ENCODE peak calls at places on chromosomes 3 and 15, in ten cellular contexts. D is stomach, N is GM12878, Q is H1, C is suprapubic skin, W is breast epithelium, S is HepG2, E is HCT116, R is sigmoid colon, V is esophagus muscularis mucosa. Z is an unnamed sample.
A peak's percentile ranks its signal among the peaks of the same experiment; 100 is the strongest.

GRCh38 chr3:159619341-159619885 is 369.2 kb upstream of the IL12A start:
- DNase-seq in S (no peak), W (no peak), E (no peak), N (no peak), C (no peak), Q (no peak), R (no peak), D (no peak), V (no peak), Z (no peak)

GRCh38 chr3:32510075-32510724 is 7.5 kb upstream of the CMTM6 start:
- DNase-seq in N (no peak), C (no peak), R (peak; percentile 76), W (peak; percentile 58), Q (no peak), S (peak; percentile 71), D (peak; percentile 62), E (peak; percentile 39), V (no peak), Z (peak; percentile 67)

GRCh38 chr3:153599685-153600084 is 437.7 kb downstream of the RAP2B start:
- DNase-seq in S (peak; percentile 76), E (peak; percentile 54), R (no peak), D (peak; percentile 51), W (no peak), V (no peak), Q (no peak), C (no peak), N (no peak), Z (no peak)

GRCh38 chr3:52216585-52217408 is 8.6 kb downstream of the TLR9 start:
- DNase-seq in C (peak; percentile 86), Q (no peak), R (no peak), N (no peak), D (peak; percentile 97), E (peak; percentile 84), S (no peak), V (no peak), W (peak; percentile 90), Z (peak; percentile 89)

GRCh38 chr3:104907507-104907906 is 459.2 kb upstream of the ALCAM start:
- DNase-seq in V (no peak), E (no peak), W (no peak), D (no peak), S (no peak), Q (no peak), C (no peak), R (no peak), N (no peak), Z (no peak)

GRCh38 chr3:123093696-123094095 is 26.9 kb downstream of the PDIA5 start:
- DNase-seq in D (no peak), E (no peak), V (no peak), C (no peak), R (no peak), S (no peak), W (no peak), Q (no peak), N (no peak), Z (no peak)

GRCh38 chr3:157836022-157836421 is 270.2 kb downstream of the SHOX2 start:
- DNase-seq in V (no peak), Q (no peak), R (no peak), C (no peak), S (no peak), W (no peak), E (no peak), N (no peak), D (no peak), Z (no peak)

GRCh38 chr3:56998081-56998529 is 62.4 kb upstream of the SPATA12 start:
- DNase-seq in N (no peak), E (no peak), R (no peak), C (no peak), W (no peak), V (no peak), D (no peak), Q (no peak), S (no peak), Z (no peak)

GRCh38 chr3:100103558-100104441 is 10.5 kb downstream of the FILIP1L start:
- DNase-seq in W (no peak), E (no peak), N (peak; percentile 56), Q (no peak), C (no peak), R (no peak), D (peak; percentile 60), S (peak; percentile 20), V (no peak), Z (peak; percentile 8)

GRCh38 chr3:111803123-111803593 is 55.9 kb upstream of the PHLDB2 start:
- DNase-seq in W (peak; percentile 57), V (peak; percentile 94), E (peak; percentile 76), R (peak; percentile 90), D (peak; percentile 33), Q (no peak), S (no peak), N (no peak), C (peak; percentile 91), Z (peak; percentile 54)

GRCh38 chr3:51961607-51962569 is 5.4 kb downstream of the PCBP4 start:
- DNase-seq in W (no peak), C (no peak), E (no peak), Q (no peak), N (no peak), R (no peak), V (no peak), S (no peak), D (no peak), Z (no peak)

DNA sequence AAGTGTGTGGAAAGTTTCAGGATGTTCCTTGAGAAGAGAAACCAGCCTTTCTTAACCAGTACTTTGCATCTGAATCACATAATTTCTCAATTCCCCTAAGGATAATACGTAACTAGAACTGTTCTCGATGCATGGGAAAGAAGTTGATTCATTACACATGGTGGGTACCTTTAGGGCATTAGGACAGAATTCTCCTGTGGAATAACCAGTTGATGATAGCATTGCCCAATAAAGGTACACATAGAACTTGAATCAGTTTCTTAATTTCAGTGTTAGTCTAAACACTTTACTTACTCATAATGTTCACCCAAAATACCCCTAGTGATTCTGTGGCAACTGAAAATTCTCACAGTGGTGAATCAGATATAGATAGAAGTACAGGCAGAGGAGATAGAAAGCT is 1030.9 kb downstream of the ROBO1 start:
- DNase-seq in V (no peak), S (no peak), E (no peak), R (no peak), W (no peak), N (peak; percentile 85), Q (no peak), D (no peak), C (no peak), Z (no peak)
- H3K27ac ChIP-seq in V (no peak overlapping the region), S (no peak overlapping the region), E (no peak overlapping the region), R (no peak overlapping the region), W (no peak overlapping the region), N (peak overlapping the region; percentile 33), Q (no peak overlapping the region), D (no peak overlapping the region), C (no peak overlapping the region), Z (no peak overlapping the region)

DNA sequence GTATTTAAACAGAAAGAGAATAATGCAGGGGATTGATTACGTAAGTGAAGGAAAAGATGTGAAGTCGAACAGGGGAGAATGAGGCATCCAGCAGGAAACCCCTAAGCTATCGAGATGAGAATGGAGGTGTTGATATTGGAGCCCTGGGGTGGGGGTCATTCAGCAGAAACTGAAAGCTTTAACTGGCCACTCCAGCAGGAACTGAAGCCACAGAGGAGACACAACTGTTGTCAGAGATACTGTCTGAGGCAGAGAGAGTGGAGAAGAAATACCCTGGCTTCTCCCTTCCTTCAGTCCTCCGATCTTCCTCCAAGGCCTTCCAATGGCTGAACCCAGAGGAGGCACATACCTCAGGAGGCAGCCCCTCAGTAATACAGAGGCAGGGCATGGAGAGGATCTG is 152.4 kb downstream of the THRB start:
- DNase-seq in N (no peak), V (no peak), R (no peak), D (no peak), C (no peak), S (no peak), W (no peak), Q (no peak), E (no peak), Z (no peak)
- TF ChIP-seq POLR2A in N (no peak), V (no peak), R (no peak), D (no peak), C (no peak), S (no peak), W (no peak), Q (no peak), E (no peak), Z (no peak)

GRCh38 chr15:89016549-89017041 is 71.7 kb upstream of the ABHD2 start:
- DNase-seq in N (no peak), E (peak; percentile 23), W (no peak), C (no peak), D (no peak), R (no peak), Q (no peak), S (no peak), V (no peak), Z (no peak)
- TF ChIP-seq POLR2AphosphoS5 in N (no peak), E (no peak), W (peak; percentile 50), C (no peak), D (no peak), R (no peak), Q (no peak), S (no peak), V (peak; percentile 57), Z (no peak)

DNA sequence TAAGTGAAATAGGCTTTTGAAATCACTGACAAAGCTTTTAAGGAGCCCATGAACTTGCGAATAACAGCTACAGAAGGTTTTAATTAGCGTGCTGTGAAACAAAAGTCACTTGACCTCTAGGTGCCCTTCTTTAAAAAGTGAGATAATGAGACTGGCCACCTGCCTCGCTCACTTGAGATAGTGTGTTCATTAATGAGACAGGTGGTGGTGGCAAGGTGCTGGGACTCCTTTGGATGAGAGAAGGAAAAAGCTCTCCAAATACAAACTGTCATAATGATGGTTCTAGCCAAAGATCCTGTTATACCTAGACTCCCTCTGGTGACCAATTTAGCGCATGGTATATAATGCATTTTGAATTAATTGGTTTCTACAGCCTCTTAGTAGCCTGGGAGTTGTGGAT is 22.7 kb upstream of the IREB2 start:
- DNase-seq in S (no peak), N (no peak), R (peak; percentile 12), V (no peak), Q (no peak), W (no peak), D (no peak), C (no peak), E (peak; percentile 28), Z (no peak)
- H3K27ac ChIP-seq in S (no peak overlapping the region), N (no peak overlapping the region), R (no peak overlapping the region), V (no peak overlapping the region), Q (no peak overlapping the region), W (no peak overlapping the region), D (no peak overlapping the region), C (no peak overlapping the region), E (no peak overlapping the region), Z (peak overlapping the region; percentile 35)

GRCh38 chr15:41789237-41789636 is 15.0 kb downstream of the MAPKBP1 start:
- DNase-seq in C (no peak), S (no peak), Q (no peak), E (no peak), D (no peak), N (no peak), R (no peak), W (no peak), V (no peak), Z (no peak)
- TF ChIP-seq POLR2A in C (no peak), S (no peak), Q (no peak), E (no peak), D (no peak), N (no peak), R (no peak), W (no peak), V (no peak), Z (no peak)

GRCh38 chr15:89575146-89575655 is at the start of gene TICRR:
- DNase-seq in E (peak; percentile 99), W (peak; percentile 96), N (peak; percentile 99), R (peak; percentile 98), V (peak; percentile 99), C (peak; percentile 98), Q (peak; percentile 97), S (peak; percentile 99), D (peak; percentile 96), Z (peak; percentile 97)
- TF ChIP-seq POLR2AphosphoS5 in E (peak; percentile 86), W (no peak), N (peak; percentile 45), R (peak; percentile 33), V (peak; percentile 77), C (no peak), Q (peak; percentile 89), S (peak; percentile 80), D (no peak), Z (peak; percentile 33)

GRCh38 chr3:195897081-195897852 is 11.1 kb downstream of the TNK2 start:
- DNase-seq in W (no peak), R (peak; percentile 77), C (peak; percentile 70), V (no peak), D (no peak), S (no peak), N (no peak), E (no peak), Q (no peak), Z (no peak)
- H3K27ac ChIP-seq in W (peak overlapping the region; percentile 87), R (peak overlapping the region; percentile 92), C (peak overlapping the region; percentile 73), V (peak overlapping the region; percentile 94), D (peak overlapping the region; percentile 80), S (no peak overlapping the region), N (no peak overlapping the region), E (peak overlapping the region; percentile 84), Q (no peak overlapping the region), Z (peak overlapping the region; percentile 89)

Z was measured in transverse colon.